ENCODE peak calls at places on chromosomes 2 and 18, in five cellular contexts. One of them, this sample, is unnamed.

GRCh38 chr2:35857541-35857940 is 498.0 kb upstream of the CRIM1 start:
- DNase-seq in activated gamma-delta T cell treated with Interleukin-2 at 50 U/mL for 16 hours: no peak
- DNase-seq in NCI-H524: no peak
- DNase-seq in stimulated activated CD4-positive, alpha-beta T cell treated with anti-CD3 and anti-CD28 coated beads, Interleukin-15, amount 100 ng/mL, for 1 hour: no peak
- DNase-seq in LHCN-M2: no peak
- DNase-seq in this sample: no peak

GRCh38 chr18:72848534-72849237 is 19.1 kb downstream of the NETO1 start:
- DNase-seq in activated gamma-delta T cell treated with Interleukin-2 at 50 U/mL for 16 hours: no peak
- DNase-seq in NCI-H524: no peak
- DNase-seq in stimulated activated CD4-positive, alpha-beta T cell treated with anti-CD3 and anti-CD28 coated beads, Interleukin-15, amount 100 ng/mL, for 1 hour: no peak
- DNase-seq in LHCN-M2: no peak
- DNase-seq in this sample: no peak

GRCh38 chr18:74063023-74063422 is 84.6 kb downstream of the FBXO15 start:
- DNase-seq in activated gamma-delta T cell treated with Interleukin-2 at 50 U/mL for 16 hours: no peak
- DNase-seq in NCI-H524: no peak
- DNase-seq in stimulated activated CD4-positive, alpha-beta T cell treated with anti-CD3 and anti-CD28 coated beads, Interleukin-15, amount 100 ng/mL, for 1 hour: no peak
- DNase-seq in LHCN-M2: no peak
- DNase-seq in this sample: no peak

GRCh38 chr2:17851731-17852585 is 26.5 kb upstream of the KCNS3 start:
- DNase-seq in activated gamma-delta T cell treated with Interleukin-2 at 50 U/mL for 16 hours: no peak
- DNase-seq in NCI-H524: peak; percentile 95
- DNase-seq in stimulated activated CD4-positive, alpha-beta T cell treated with anti-CD3 and anti-CD28 coated beads, Interleukin-15, amount 100 ng/mL, for 1 hour: no peak
- DNase-seq in LHCN-M2: peak; percentile 70
- DNase-seq in this sample: peak; percentile 17

GRCh38 chr18:22667158-22667557 is 249.4 kb upstream of the CTAGE1 start:
- DNase-seq in activated gamma-delta T cell treated with Interleukin-2 at 50 U/mL for 16 hours: no peak
- DNase-seq in NCI-H524: no peak
- DNase-seq in stimulated activated CD4-positive, alpha-beta T cell treated with anti-CD3 and anti-CD28 coated beads, Interleukin-15, amount 100 ng/mL, for 1 hour: no peak
- DNase-seq in LHCN-M2: no peak
- DNase-seq in this sample: no peak

GRCh38 chr2:69163109-69163508 is 150.1 kb downstream of the ANTXR1 start:
- DNase-seq in activated gamma-delta T cell treated with Interleukin-2 at 50 U/mL for 16 hours: no peak
- DNase-seq in NCI-H524: no peak
- DNase-seq in stimulated activated CD4-positive, alpha-beta T cell treated with anti-CD3 and anti-CD28 coated beads, Interleukin-15, amount 100 ng/mL, for 1 hour: no peak
- DNase-seq in LHCN-M2: peak; percentile 87
- DNase-seq in this sample: no peak

GRCh38 chr18:22169889-22170420 is 566 bp downstream of the GATA6 start:
- DNase-seq in activated gamma-delta T cell treated with Interleukin-2 at 50 U/mL for 16 hours: no peak
- DNase-seq in NCI-H524: peak; percentile 38
- DNase-seq in stimulated activated CD4-positive, alpha-beta T cell treated with anti-CD3 and anti-CD28 coated beads, Interleukin-15, amount 100 ng/mL, for 1 hour: no peak
- DNase-seq in LHCN-M2: no peak
- DNase-seq in this sample: no peak

GRCh38 chr2:17791121-17791902 is 24.9 kb upstream of the MSGN1 start:
- DNase-seq in activated gamma-delta T cell treated with Interleukin-2 at 50 U/mL for 16 hours: no peak
- DNase-seq in NCI-H524: peak; percentile 73
- DNase-seq in stimulated activated CD4-positive, alpha-beta T cell treated with anti-CD3 and anti-CD28 coated beads, Interleukin-15, amount 100 ng/mL, for 1 hour: no peak
- DNase-seq in LHCN-M2: peak; percentile 88
- DNase-seq in this sample: no peak

GRCh38 chr18:29172151-29173015 is 995.5 kb upstream of the CDH2 start:
- DNase-seq in activated gamma-delta T cell treated with Interleukin-2 at 50 U/mL for 16 hours: no peak
- DNase-seq in NCI-H524: no peak
- DNase-seq in stimulated activated CD4-positive, alpha-beta T cell treated with anti-CD3 and anti-CD28 coated beads, Interleukin-15, amount 100 ng/mL, for 1 hour: no peak
- DNase-seq in LHCN-M2: peak; percentile 34
- DNase-seq in this sample: no peak

GRCh38 chr2:191479680-191480023 is 198.3 kb upstream of the NABP1 start:
- DNase-seq in activated gamma-delta T cell treated with Interleukin-2 at 50 U/mL for 16 hours: no peak
- DNase-seq in NCI-H524: no peak
- DNase-seq in stimulated activated CD4-positive, alpha-beta T cell treated with anti-CD3 and anti-CD28 coated beads, Interleukin-15, amount 100 ng/mL, for 1 hour: no peak
- DNase-seq in LHCN-M2: no peak
- DNase-seq in this sample: no peak

GRCh38 chr2:39805936-39806608 is 27.0 kb upstream of the THUMPD2 start:
- DNase-seq in activated gamma-delta T cell treated with Interleukin-2 at 50 U/mL for 16 hours: no peak
- DNase-seq in NCI-H524: no peak
- DNase-seq in stimulated activated CD4-positive, alpha-beta T cell treated with anti-CD3 and anti-CD28 coated beads, Interleukin-15, amount 100 ng/mL, for 1 hour: no peak
- DNase-seq in LHCN-M2: peak; percentile 14
- DNase-seq in this sample: no peak

GRCh38 chr2:1995584-1995983 is 251.3 kb upstream of the PXDN start:
- DNase-seq in activated gamma-delta T cell treated with Interleukin-2 at 50 U/mL for 16 hours: no peak
- DNase-seq in NCI-H524: no peak
- DNase-seq in stimulated activated CD4-positive, alpha-beta T cell treated with anti-CD3 and anti-CD28 coated beads, Interleukin-15, amount 100 ng/mL, for 1 hour: no peak
- DNase-seq in LHCN-M2: no peak
- DNase-seq in this sample: no peak

GRCh38 chr2:68287580-68288441 is 31.9 kb downstream of the CNRIP1 start:
- DNase-seq in activated gamma-delta T cell treated with Interleukin-2 at 50 U/mL for 16 hours: no peak
- DNase-seq in NCI-H524: no peak
- DNase-seq in stimulated activated CD4-positive, alpha-beta T cell treated with anti-CD3 and anti-CD28 coated beads, Interleukin-15, amount 100 ng/mL, for 1 hour: no peak
- DNase-seq in LHCN-M2: peak; percentile 21
- DNase-seq in this sample: no peak

GRCh38 chr2:162385516-162385915 is 41.6 kb downstream of the GCA start:
- DNase-seq in activated gamma-delta T cell treated with Interleukin-2 at 50 U/mL for 16 hours: no peak
- DNase-seq in NCI-H524: no peak
- DNase-seq in stimulated activated CD4-positive, alpha-beta T cell treated with anti-CD3 and anti-CD28 coated beads, Interleukin-15, amount 100 ng/mL, for 1 hour: no peak
- DNase-seq in LHCN-M2: no peak
- DNase-seq in this sample: no peak

GRCh38 chr2:64767670-64768425 is 114.1 kb upstream of the SERTAD2 start:
- DNase-seq in activated gamma-delta T cell treated with Interleukin-2 at 50 U/mL for 16 hours: peak; percentile 58
- DNase-seq in NCI-H524: peak; percentile 68
- DNase-seq in stimulated activated CD4-positive, alpha-beta T cell treated with anti-CD3 and anti-CD28 coated beads, Interleukin-15, amount 100 ng/mL, for 1 hour: peak; percentile 44
- DNase-seq in LHCN-M2: peak; percentile 92
- DNase-seq in this sample: peak; percentile 70

GRCh38 chr18:48090702-48091101 is 160.2 kb upstream of the SMAD2 start:
- DNase-seq in activated gamma-delta T cell treated with Interleukin-2 at 50 U/mL for 16 hours: no peak
- DNase-seq in NCI-H524: no peak
- DNase-seq in stimulated activated CD4-positive, alpha-beta T cell treated with anti-CD3 and anti-CD28 coated beads, Interleukin-15, amount 100 ng/mL, for 1 hour: no peak
- DNase-seq in LHCN-M2: no peak
- DNase-seq in this sample: no peak

GRCh38 chr2:148989882-148990493 is 48.5 kb upstream of the LYPD6B start:
- DNase-seq in activated gamma-delta T cell treated with Interleukin-2 at 50 U/mL for 16 hours: peak; percentile 30
- DNase-seq in NCI-H524: peak; percentile 74
- DNase-seq in stimulated activated CD4-positive, alpha-beta T cell treated with anti-CD3 and anti-CD28 coated beads, Interleukin-15, amount 100 ng/mL, for 1 hour: no peak
- DNase-seq in LHCN-M2: peak; percentile 72
- DNase-seq in this sample: peak; percentile 64

GRCh38 chr2:160228141-160228963 is 28.3 kb upstream of the ITGB6 start:
- DNase-seq in activated gamma-delta T cell treated with Interleukin-2 at 50 U/mL for 16 hours: no peak
- DNase-seq in NCI-H524: no peak
- DNase-seq in stimulated activated CD4-positive, alpha-beta T cell treated with anti-CD3 and anti-CD28 coated beads, Interleukin-15, amount 100 ng/mL, for 1 hour: no peak
- DNase-seq in LHCN-M2: peak; percentile 95
- DNase-seq in this sample: no peak

This sample was measured in NCI-H774.